ENCODE peak calls at places on chromosome 20, in eight cellular contexts. F, R, U, Z, A, L, D and W are unnamed samples.

GRCh38 chr20:2005831-2006426 is 12.1 kb upstream of the PDYN start:
- DNase-seq in F (peak), R (peak), U (no peak), Z (no peak), A (peak), L (peak), D (peak), W (peak)

GRCh38 chr20:44247131-44247571 is at the start of gene GDAP1L1:
- DNase-seq in F (no peak), R (no peak), U (no peak), Z (no peak), A (no peak), L (peak), D (no peak), W (no peak)

GRCh38 chr20:34066476-34067090 is 45.5 kb downstream of the EIF2S2 start:
- DNase-seq in F (no peak), R (no peak), U (no peak), Z (no peak), A (no peak), L (no peak), D (no peak), W (no peak)

GRCh38 chr20:3446779-3447178 is 24.0 kb upstream of the ATRN start:
- DNase-seq in F (no peak), R (no peak), U (no peak), Z (no peak), A (no peak), L (no peak), D (no peak), W (no peak)

GRCh38 chr20:39429716-39430115 is 467.6 kb downstream of the DHX35 start:
- DNase-seq in F (no peak), R (no peak), U (no peak), Z (no peak), A (no peak), L (peak), D (peak), W (no peak)

GRCh38 chr20:44566018-44566417 is 16.4 kb upstream of the PKIG start:
- DNase-seq in F (no peak), R (no peak), U (no peak), Z (no peak), A (no peak), L (no peak), D (no peak), W (no peak)

GRCh38 chr20:20461526-20461925 is 93.6 kb downstream of the INSM1 start:
- DNase-seq in F (no peak), R (no peak), U (no peak), Z (no peak), A (no peak), L (no peak), D (no peak), W (no peak)

GRCh38 chr20:14495066-14495465 is 157.7 kb upstream of the FLRT3 start:
- DNase-seq in F (no peak), R (no peak), U (no peak), Z (no peak), A (no peak), L (no peak), D (no peak), W (no peak)

GRCh38 chr20:32772046-32772445 is 9.9 kb downstream of the DNMT3B start:
- DNase-seq in F (no peak), R (no peak), U (no peak), Z (no peak), A (no peak), L (no peak), D (no peak), W (no peak)

GRCh38 chr20:17673082-17673481 is 9.0 kb downstream of the RRBP1 start:
- DNase-seq in F (no peak), R (no peak), U (no peak), Z (no peak), A (no peak), L (no peak), D (no peak), W (no peak)

GRCh38 chr20:51417745-51418529 is 124.6 kb downstream of the NFATC2 start:
- DNase-seq in F (no peak), R (no peak), U (no peak), Z (no peak), A (no peak), L (no peak), D (no peak), W (no peak)

GRCh38 chr20:63466250-63466825 is 6.1 kb downstream of the KCNQ2 start:
- DNase-seq in F (no peak), R (no peak), U (no peak), Z (no peak), A (no peak), L (no peak), D (no peak), W (no peak)

GRCh38 chr20:38424404-38424803 is 10.7 kb downstream of the SNHG17 start:
- DNase-seq in F (no peak), R (no peak), U (no peak), Z (no peak), A (no peak), L (no peak), D (no peak), W (no peak)

GRCh38 chr20:43799150-43799711 is 72.4 kb upstream of the GTSF1L start:
- DNase-seq in F (no peak), R (no peak), U (no peak), Z (no peak), A (no peak), L (no peak), D (no peak), W (no peak)

GRCh38 chr20:3670511-3670910 is 7.3 kb upstream of the GFRA4 start:
- DNase-seq in F (no peak), R (no peak), U (no peak), Z (no peak), A (no peak), L (no peak), D (no peak), W (no peak)

GRCh38 chr20:56516631-56517030 is 7.9 kb upstream of the FAM209A start:
- DNase-seq in F (no peak), R (no peak), U (no peak), Z (no peak), A (no peak), L (no peak), D (no peak), W (no peak)

GRCh38 chr20:25019381-25020155 is 27.0 kb upstream of the APMAP start:
- DNase-seq in F (no peak), R (no peak), U (no peak), Z (no peak), A (no peak), L (no peak), D (no peak), W (no peak)

GRCh38 chr20:31684153-31685003 is 38.3 kb downstream of the BCL2L1 start:
- DNase-seq in F (no peak), R (no peak), U (no peak), Z (no peak), A (no peak), L (no peak), D (no peak), W (no peak)